ENCODE peak calls at places on chromosomes 13 and 19, in eight cellular contexts. One of them, this sample, is unnamed.

GRCh38 chr19:39196860-39197562 is at the start of gene NCCRP1:
- DNase-seq in NCI-H2171: no peak
- DNase-seq in prostate gland: no peak
- DNase-seq in activated T-cell treated with anti-CD3 and anti-CD28 coated beads, Interleukin-2, amount 50 U/mL, for 72 hours: peak; percentile 10
- DNase-seq in hippocampal formation: no peak
- DNase-seq in AML-193: no peak
- DNase-seq in WTC11: peak; percentile 68
- DNase-seq in AG10803: no peak
- DNase-seq in this sample: peak; percentile 81

GRCh38 chr19:39112338-39112890 is 13.2 kb upstream of the PAK4 start:
- DNase-seq in AML-193: no peak
- DNase-seq in WTC11: no peak
- DNase-seq in prostate gland: no peak
- DNase-seq in hippocampal formation: no peak
- DNase-seq in activated T-cell treated with anti-CD3 and anti-CD28 coated beads, Interleukin-2, amount 50 U/mL, for 72 hours: no peak
- DNase-seq in NCI-H2171: no peak
- DNase-seq in AG10803: no peak
- DNase-seq in this sample: no peak

GRCh38 chr13:27921421-27921960 is 1.7 kb downstream of the PDX1 start:
- DNase-seq in NCI-H2171: no peak
- DNase-seq in WTC11: peak; percentile 28
- DNase-seq in AG10803: no peak
- DNase-seq in activated T-cell treated with anti-CD3 and anti-CD28 coated beads, Interleukin-2, amount 50 U/mL, for 72 hours: peak; percentile 50
- DNase-seq in prostate gland: no peak
- DNase-seq in hippocampal formation: no peak
- DNase-seq in AML-193: no peak
- DNase-seq in this sample: peak; percentile 54

GRCh38 chr13:85772379-85772778 is 26.8 kb downstream of the SLITRK6 start:
- DNase-seq in AML-193: no peak
- DNase-seq in hippocampal formation: no peak
- DNase-seq in WTC11: no peak
- DNase-seq in prostate gland: no peak
- DNase-seq in NCI-H2171: no peak
- DNase-seq in activated T-cell treated with anti-CD3 and anti-CD28 coated beads, Interleukin-2, amount 50 U/mL, for 72 hours: no peak
- DNase-seq in AG10803: no peak
- DNase-seq in this sample: no peak

GRCh38 chr19:14440049-14440448 is 6.9 kb downstream of the PKN1 start:
- DNase-seq in AML-193: peak; percentile 84
- DNase-seq in hippocampal formation: no peak
- DNase-seq in NCI-H2171: no peak
- DNase-seq in AG10803: no peak
- DNase-seq in activated T-cell treated with anti-CD3 and anti-CD28 coated beads, Interleukin-2, amount 50 U/mL, for 72 hours: peak; percentile 85
- DNase-seq in WTC11: no peak
- DNase-seq in prostate gland: no peak
- DNase-seq in this sample: peak; percentile 35

GRCh38 chr19:2294377-2295335 is 12.7 kb upstream of the PEAK3 start:
- DNase-seq in AG10803: peak; percentile 90
- DNase-seq in hippocampal formation: peak; percentile 11
- DNase-seq in AML-193: no peak
- DNase-seq in WTC11: no peak
- DNase-seq in NCI-H2171: peak; percentile 27
- DNase-seq in activated T-cell treated with anti-CD3 and anti-CD28 coated beads, Interleukin-2, amount 50 U/mL, for 72 hours: no peak
- DNase-seq in prostate gland: no peak
- DNase-seq in this sample: no peak

GRCh38 chr13:107258599-107259187 is 690.8 kb upstream of the ARGLU1 start:
- DNase-seq in AG10803: no peak
- DNase-seq in hippocampal formation: no peak
- DNase-seq in NCI-H2171: no peak
- DNase-seq in AML-193: no peak
- DNase-seq in prostate gland: no peak
- DNase-seq in activated T-cell treated with anti-CD3 and anti-CD28 coated beads, Interleukin-2, amount 50 U/mL, for 72 hours: no peak
- DNase-seq in WTC11: no peak
- DNase-seq in this sample: no peak

GRCh38 chr19:5450482-5450881 is 4.7 kb upstream of the ZNRF4 start:
- DNase-seq in activated T-cell treated with anti-CD3 and anti-CD28 coated beads, Interleukin-2, amount 50 U/mL, for 72 hours: no peak
- DNase-seq in hippocampal formation: no peak
- DNase-seq in WTC11: no peak
- DNase-seq in AML-193: no peak
- DNase-seq in NCI-H2171: no peak
- DNase-seq in prostate gland: no peak
- DNase-seq in AG10803: no peak
- DNase-seq in this sample: no peak

GRCh38 chr13:113963376-113963775 is 10.5 kb downstream of the C13orf46 start:
- DNase-seq in AG10803: no peak
- DNase-seq in prostate gland: no peak
- DNase-seq in AML-193: no peak
- DNase-seq in activated T-cell treated with anti-CD3 and anti-CD28 coated beads, Interleukin-2, amount 50 U/mL, for 72 hours: no peak
- DNase-seq in hippocampal formation: no peak
- DNase-seq in NCI-H2171: no peak
- DNase-seq in WTC11: no peak
- DNase-seq in this sample: no peak

GRCh38 chr13:99004931-99005330 is 27.1 kb upstream of the DOCK9 start:
- DNase-seq in AML-193: no peak
- DNase-seq in NCI-H2171: no peak
- DNase-seq in hippocampal formation: no peak
- DNase-seq in prostate gland: no peak
- DNase-seq in activated T-cell treated with anti-CD3 and anti-CD28 coated beads, Interleukin-2, amount 50 U/mL, for 72 hours: no peak
- DNase-seq in WTC11: no peak
- DNase-seq in AG10803: no peak
- DNase-seq in this sample: no peak

GRCh38 chr13:96821381-96821780 is 172.9 kb downstream of the OXGR1 start:
- DNase-seq in prostate gland: no peak
- DNase-seq in WTC11: no peak
- DNase-seq in hippocampal formation: no peak
- DNase-seq in activated T-cell treated with anti-CD3 and anti-CD28 coated beads, Interleukin-2, amount 50 U/mL, for 72 hours: no peak
- DNase-seq in AML-193: no peak
- DNase-seq in AG10803: peak; percentile 20
- DNase-seq in NCI-H2171: no peak
- DNase-seq in this sample: no peak

GRCh38 chr19:36028313-36029041 is 4.2 kb downstream of the CLIP3 start:
- DNase-seq in AG10803: no peak
- DNase-seq in prostate gland: no peak
- DNase-seq in WTC11: no peak
- DNase-seq in hippocampal formation: no peak
- DNase-seq in NCI-H2171: no peak
- DNase-seq in activated T-cell treated with anti-CD3 and anti-CD28 coated beads, Interleukin-2, amount 50 U/mL, for 72 hours: no peak
- DNase-seq in AML-193: no peak
- DNase-seq in this sample: no peak

GRCh38 chr19:32930567-32930966 is 41.2 kb downstream of the CEP89 start:
- DNase-seq in activated T-cell treated with anti-CD3 and anti-CD28 coated beads, Interleukin-2, amount 50 U/mL, for 72 hours: no peak
- DNase-seq in NCI-H2171: no peak
- DNase-seq in WTC11: no peak
- DNase-seq in prostate gland: no peak
- DNase-seq in AG10803: no peak
- DNase-seq in hippocampal formation: no peak
- DNase-seq in AML-193: no peak
- DNase-seq in this sample: no peak

GRCh38 chr19:18208098-18208951 is 4.5 kb upstream of the RAB3A start:
- DNase-seq in AG10803: peak; percentile 68
- DNase-seq in WTC11: peak; percentile 74
- DNase-seq in hippocampal formation: no peak
- DNase-seq in prostate gland: no peak
- DNase-seq in NCI-H2171: peak; percentile 10
- DNase-seq in activated T-cell treated with anti-CD3 and anti-CD28 coated beads, Interleukin-2, amount 50 U/mL, for 72 hours: peak; percentile 63
- DNase-seq in AML-193: no peak
- DNase-seq in this sample: peak; percentile 80

GRCh38 chr13:20939662-20940061 is 37.1 kb upstream of the XPO4 start:
- DNase-seq in AML-193: no peak
- DNase-seq in WTC11: no peak
- DNase-seq in NCI-H2171: no peak
- DNase-seq in hippocampal formation: no peak
- DNase-seq in activated T-cell treated with anti-CD3 and anti-CD28 coated beads, Interleukin-2, amount 50 U/mL, for 72 hours: no peak
- DNase-seq in AG10803: no peak
- DNase-seq in prostate gland: no peak
- DNase-seq in this sample: no peak

GRCh38 chr13:77387607-77388200 is 60.8 kb upstream of the MYCBP2 start:
- DNase-seq in AML-193: no peak
- DNase-seq in WTC11: no peak
- DNase-seq in activated T-cell treated with anti-CD3 and anti-CD28 coated beads, Interleukin-2, amount 50 U/mL, for 72 hours: no peak
- DNase-seq in AG10803: no peak
- DNase-seq in NCI-H2171: no peak
- DNase-seq in prostate gland: no peak
- DNase-seq in hippocampal formation: no peak
- DNase-seq in this sample: no peak

GRCh38 chr19:8251025-8251472 is 41.9 kb downstream of the CERS4 start:
- DNase-seq in hippocampal formation: peak; percentile 21
- DNase-seq in WTC11: no peak
- DNase-seq in activated T-cell treated with anti-CD3 and anti-CD28 coated beads, Interleukin-2, amount 50 U/mL, for 72 hours: no peak
- DNase-seq in NCI-H2171: no peak
- DNase-seq in prostate gland: peak; percentile 89
- DNase-seq in AML-193: no peak
- DNase-seq in AG10803: peak; percentile 11
- DNase-seq in this sample: no peak

GRCh38 chr13:33176526-33176925 is 109.0 kb downstream of the STARD13 start:
- DNase-seq in AML-193: no peak
- DNase-seq in WTC11: no peak
- DNase-seq in prostate gland: no peak
- DNase-seq in AG10803: no peak
- DNase-seq in hippocampal formation: no peak
- DNase-seq in activated T-cell treated with anti-CD3 and anti-CD28 coated beads, Interleukin-2, amount 50 U/mL, for 72 hours: no peak
- DNase-seq in NCI-H2171: no peak
- DNase-seq in this sample: no peak

GRCh38 chr19:48512504-48513288 is 1.1 kb upstream of the LMTK3 start:
- DNase-seq in prostate gland: no peak
- DNase-seq in WTC11: no peak
- DNase-seq in hippocampal formation: no peak
- DNase-seq in AML-193: no peak
- DNase-seq in NCI-H2171: no peak
- DNase-seq in AG10803: no peak
- DNase-seq in activated T-cell treated with anti-CD3 and anti-CD28 coated beads, Interleukin-2, amount 50 U/mL, for 72 hours: no peak
- DNase-seq in this sample: no peak

GRCh38 chr13:44573790-44574465 is 2.2 kb downstream of the TSC22D1 start:
- DNase-seq in AG10803: peak; percentile 67
- DNase-seq in WTC11: no peak
- DNase-seq in activated T-cell treated with anti-CD3 and anti-CD28 coated beads, Interleukin-2, amount 50 U/mL, for 72 hours: peak; percentile 11
- DNase-seq in NCI-H2171: no peak
- DNase-seq in hippocampal formation: no peak
- DNase-seq in AML-193: peak; percentile 26
- DNase-seq in prostate gland: peak; percentile 28
- DNase-seq in this sample: peak; percentile 70

GRCh38 chr13:50893211-50893852 is 16.3 kb upstream of the RNASEH2B start:
- DNase-seq in AG10803: peak; percentile 52
- DNase-seq in prostate gland: no peak
- DNase-seq in hippocampal formation: no peak
- DNase-seq in NCI-H2171: peak; percentile 21
- DNase-seq in AML-193: peak; percentile 82
- DNase-seq in WTC11: no peak
- DNase-seq in activated T-cell treated with anti-CD3 and anti-CD28 coated beads, Interleukin-2, amount 50 U/mL, for 72 hours: peak; percentile 25
- DNase-seq in this sample: peak; percentile 46

GRCh38 chr13:22483276-22483675 is 697.5 kb upstream of the SGCG start:
- DNase-seq in AG10803: no peak
- DNase-seq in hippocampal formation: no peak
- DNase-seq in WTC11: no peak
- DNase-seq in AML-193: no peak
- DNase-seq in NCI-H2171: no peak
- DNase-seq in prostate gland: no peak
- DNase-seq in activated T-cell treated with anti-CD3 and anti-CD28 coated beads, Interleukin-2, amount 50 U/mL, for 72 hours: no peak
- DNase-seq in this sample: no peak

GRCh38 chr13:78602561-78603239 is 652 bp downstream of the POU4F1 start:
- DNase-seq in hippocampal formation: no peak
- DNase-seq in activated T-cell treated with anti-CD3 and anti-CD28 coated beads, Interleukin-2, amount 50 U/mL, for 72 hours: peak; percentile 41
- DNase-seq in AML-193: no peak
- DNase-seq in NCI-H2171: peak; percentile 18
- DNase-seq in prostate gland: no peak
- DNase-seq in AG10803: no peak
- DNase-seq in WTC11: peak; percentile 32
- DNase-seq in this sample: peak; percentile 48

GRCh38 chr19:10568444-10568825 is 344 bp downstream of the CDKN2D start:
- DNase-seq in hippocampal formation: no peak
- DNase-seq in prostate gland: no peak
- DNase-seq in AG10803: no peak
- DNase-seq in WTC11: peak; percentile 74
- DNase-seq in activated T-cell treated with anti-CD3 and anti-CD28 coated beads, Interleukin-2, amount 50 U/mL, for 72 hours: peak; percentile 86
- DNase-seq in NCI-H2171: no peak
- DNase-seq in AML-193: no peak
- DNase-seq in this sample: peak; percentile 75

GRCh38 chr19:15332311-15332996 is at the start of gene BRD4:
- DNase-seq in hippocampal formation: peak; percentile 26
- DNase-seq in prostate gland: peak; percentile 51
- DNase-seq in WTC11: peak; percentile 69
- DNase-seq in AG10803: peak; percentile 48
- DNase-seq in NCI-H2171: peak; percentile 61
- DNase-seq in activated T-cell treated with anti-CD3 and anti-CD28 coated beads, Interleukin-2, amount 50 U/mL, for 72 hours: peak; percentile 83
- DNase-seq in AML-193: peak; percentile 24
- DNase-seq in this sample: peak; percentile 81

GRCh38 chr13:27924529-27925141 is 4.8 kb downstream of the PDX1 start:
- DNase-seq in AG10803: no peak
- DNase-seq in hippocampal formation: no peak
- DNase-seq in prostate gland: no peak
- DNase-seq in WTC11: peak; percentile 30
- DNase-seq in activated T-cell treated with anti-CD3 and anti-CD28 coated beads, Interleukin-2, amount 50 U/mL, for 72 hours: peak; percentile 10
- DNase-seq in AML-193: no peak
- DNase-seq in NCI-H2171: no peak
- DNase-seq in this sample: peak; percentile 60

This sample was measured in GM23338.